ENCODE peak calls at places on chromosomes 7 and 10, in eight cellular contexts. X, A, U, P, S, E, Q and M are unnamed samples. For H3K4me1, the result is how much of the 10 kb centered on the place peaks cover.

GRCh38 chr7:47557986-47558670 is 23.8 kb downstream of the TNS3 start:
- DNase-seq in X (peak), A (no peak), U (no peak), P (no peak), S (no peak), E (no peak), Q (no peak), M (no peak)

GRCh38 chr7:19928247-19928646 is 154.8 kb upstream of the TMEM196 start:
- DNase-seq in X (no peak), A (no peak), U (no peak), P (no peak), S (no peak), E (no peak), Q (no peak), M (no peak)

GRCh38 chr10:68348265-68348741 is 15.6 kb upstream of the PBLD start:
- DNase-seq in X (peak), A (no peak), U (peak), P (peak), S (peak), E (no peak), Q (no peak), M (no peak)

GRCh38 chr10:116272497-116273221 is at the start of gene GFRA1:
- DNase-seq in X (peak), A (no peak), U (peak), P (no peak), S (no peak), E (peak), Q (peak), M (no peak)

GRCh38 chr7:11758627-11759111 is 73.3 kb downstream of the THSD7A start:
- DNase-seq in X (no peak), A (no peak), U (peak), P (no peak), S (no peak), E (no peak), Q (no peak), M (no peak)

GRCh38 chr7:27110977-27111752 is 8.7 kb upstream of the HOXA2 start:
- DNase-seq in X (no peak), A (no peak), U (peak), P (no peak), S (no peak), E (no peak), Q (peak), M (peak)

GRCh38 chr10:31490858-31491504 is 172.0 kb downstream of the ZEB1 start:
- DNase-seq in X (peak), A (no peak), U (peak), P (no peak), S (peak), E (peak), Q (no peak), M (no peak)

GRCh38 chr7:79420464-79420863 is 33.0 kb downstream of the MAGI2 start:
- DNase-seq in X (peak), A (no peak), U (peak), P (no peak), S (no peak), E (no peak), Q (no peak), M (no peak)

GRCh38 chr10:114356786-114357588 is 47.3 kb downstream of the AFAP1L2 start:
- DNase-seq in X (no peak), A (no peak), U (peak), P (no peak), S (no peak), E (no peak), Q (no peak), M (no peak)

GRCh38 chr10:87700031-87700796 is 40.5 kb downstream of the PAPSS2 start:
- DNase-seq in X (no peak), A (no peak), U (peak), P (no peak), S (no peak), E (no peak), Q (no peak), M (no peak)

GRCh38 chr7:16347461-16348192 is 73.7 kb downstream of the CRPPA start:
- DNase-seq in X (peak), A (no peak), U (no peak), P (no peak), S (no peak), E (no peak), Q (no peak), M (no peak)

GRCh38 chr7:27575647-27576046 is 87.0 kb downstream of the HIBADH start:
- DNase-seq in X (peak), A (no peak), U (no peak), P (no peak), S (no peak), E (no peak), Q (no peak), M (no peak)

GRCh38 chr7:70056363-70056762 is 458.1 kb downstream of the AUTS2 start:
- DNase-seq in X (no peak), A (no peak), U (no peak), P (no peak), S (no peak), E (no peak), Q (no peak), M (no peak)

GRCh38 chr7:131066635-131067034 is 261.0 kb upstream of the MKLN1 start:
- DNase-seq in X (no peak), A (no peak), U (peak), P (no peak), S (no peak), E (no peak), Q (no peak), M (no peak)

GRCh38 chr7:94289071-94289470 is 105.6 kb upstream of the COL1A2 start:
- DNase-seq in X (peak), A (peak), U (peak), P (peak), S (no peak), E (peak), Q (no peak), M (no peak)

GRCh38 chr7:26388256-26388655 is 96.6 kb downstream of the SNX10 start:
- DNase-seq in X (no peak), A (no peak), U (no peak), P (no peak), S (no peak), E (no peak), Q (no peak), M (no peak)

GRCh38 chr10:124072541-124072940 is 20.9 kb downstream of the CHST15 start:
- DNase-seq in X (no peak), A (no peak), U (no peak), P (no peak), S (no peak), E (no peak), Q (no peak), M (no peak)

GRCh38 chr10:35592421-35592820 is 12.7 kb upstream of the GJD4 start:
- DNase-seq in X (no peak), A (no peak), U (no peak), P (no peak), S (no peak), E (no peak), Q (no peak), M (no peak)

GRCh38 chr7:46153951-46154787 is 233.1 kb upstream of the IGFBP3 start:
- DNase-seq in X (peak), A (no peak), U (no peak), P (no peak), S (no peak), E (no peak), Q (no peak), M (no peak)

GRCh38 chr10:5433182-5433581 is 20.8 kb downstream of the NET1 start:
- DNase-seq in X (no peak), A (no peak), U (no peak), P (no peak), S (no peak), E (no peak), Q (no peak), M (no peak)

GRCh38 chr10:63798599-63799498 is 277.6 kb downstream of the REEP3 start:
- DNase-seq in X (peak), A (peak), U (peak), P (peak), S (no peak), E (no peak), Q (peak), M (peak)

GRCh38 chr10:112271982-112272381 is 11.2 kb upstream of the TECTB start:
- DNase-seq in X (no peak), A (no peak), U (peak), P (no peak), S (no peak), E (no peak), Q (no peak), M (no peak)

GRCh38 chr10:24670964-24671670 is 52.6 kb downstream of the ARHGAP21 start:
- DNase-seq in X (no peak), A (no peak), U (no peak), P (no peak), S (no peak), E (no peak), Q (no peak), M (no peak)

GRCh38 chr7:33661430-33662160 is 243.7 kb upstream of the BMPER start:
- DNase-seq in X (no peak), A (no peak), U (no peak), P (no peak), S (no peak), E (no peak), Q (no peak), M (no peak)

GRCh38 chr7:40761757-40762342 is 627.0 kb downstream of the SUGCT start:
- DNase-seq in X (no peak), A (no peak), U (no peak), P (no peak), S (no peak), E (no peak), Q (no peak), M (no peak)

GRCh38 chr10:125060038-125060437 is 100.3 kb downstream of the CTBP2 start:
- DNase-seq in X (no peak), A (no peak), U (peak), P (no peak), S (no peak), E (no peak), Q (no peak), M (no peak)

GRCh38 chr7:30222519-30223213 is 61.7 kb upstream of the ZNRF2 start:
- DNase-seq in X (no peak), A (no peak), U (no peak), P (no peak), S (no peak), E (no peak), Q (no peak), M (no peak)

GRCh38 chr10:22252801-22253577 is 35.2 kb upstream of the EBLN1 start:
- DNase-seq in X (peak), A (peak), U (peak), P (peak), S (peak), E (peak), Q (peak), M (peak)

GRCh38 chr7:82288769-82289535 is 154.6 kb downstream of the CACNA2D1 start:
- DNase-seq in X (no peak), A (no peak), U (no peak), P (no peak), S (no peak), E (no peak), Q (no peak), M (no peak)

GRCh38 chr7:1785839-1786238 is 115.8 kb downstream of the ELFN1 start:
- DNase-seq in X (no peak), A (no peak), U (no peak), P (no peak), S (no peak), E (no peak), Q (no peak), M (no peak)

GRCh38 chr10:14686356-14686755 is 88.3 kb downstream of the FAM107B start:
- DNase-seq in X (no peak), A (no peak), U (no peak), P (no peak), S (no peak), E (no peak), Q (no peak), M (no peak)

GRCh38 chr7:105707381-105707780 is 126.1 kb upstream of the EFCAB10 start:
- DNase-seq in X (no peak), A (no peak), U (no peak), P (no peak), S (no peak), E (no peak), Q (no peak), M (no peak)

GRCh38 chr10:80924063-80924952 is 386.6 kb downstream of the SH2D4B start:
- DNase-seq in X (peak), A (no peak), U (peak), P (peak), S (no peak), E (peak), Q (no peak), M (no peak)

GRCh38 chr10:68235111-68235510 is 3.2 kb upstream of the ATOH7 start:
- DNase-seq in X (no peak), A (no peak), U (no peak), P (no peak), S (no peak), E (no peak), Q (no peak), M (no peak)

GRCh38 chr7:12385364-12385786 is 18.3 kb downstream of the VWDE start:
- DNase-seq in X (no peak), A (no peak), U (no peak), P (no peak), S (no peak), E (no peak), Q (no peak), M (no peak)

GRCh38 chr10:105807930-105808587 is 1167.0 kb downstream of the SORCS3 start:
- DNase-seq in X (no peak), A (no peak), U (no peak), P (no peak), S (no peak), E (no peak), Q (no peak), M (no peak)

GRCh38 chr10:119872860-119873671 is 423 bp upstream of the MCMBP start:
- DNase-seq in X (peak), A (peak), U (peak), P (peak), S (peak), E (peak), Q (peak), M (peak)

GRCh38 chr10:12922117-12922900 is 79.2 kb downstream of the CCDC3 start:
- DNase-seq in X (no peak), A (no peak), U (no peak), P (no peak), S (no peak), E (no peak), Q (no peak), M (no peak)

GRCh38 chr10:55668326-55668922 is 692.6 kb downstream of the ZWINT start:
- DNase-seq in X (peak), A (no peak), U (no peak), P (no peak), S (no peak), E (no peak), Q (no peak), M (no peak)

DNA sequence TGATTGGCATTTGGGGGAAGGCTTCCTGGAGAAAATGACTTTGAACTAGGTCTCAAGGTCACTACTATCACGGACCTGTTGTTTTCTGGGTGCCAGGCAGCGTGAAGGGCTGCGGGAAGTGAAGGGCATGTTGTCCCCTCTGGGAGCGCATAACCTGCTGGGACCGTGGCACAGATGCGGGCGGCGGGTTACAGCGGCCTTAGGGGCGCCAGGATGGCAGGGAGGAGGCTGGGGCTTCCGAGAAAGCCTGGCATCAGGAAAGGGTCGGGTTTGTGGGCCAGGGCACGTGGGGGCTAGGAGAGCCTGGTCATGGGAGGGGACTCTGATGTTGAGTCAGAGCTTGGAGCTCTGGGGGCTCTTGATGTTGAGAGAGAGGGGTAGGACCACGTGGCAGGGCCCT is 6.1 kb downstream of the SLC4A2 start:
- DNase-seq in X (no peak), A (no peak), U (no peak), P (no peak), S (no peak), E (no peak), Q (no peak), M (no peak)
- H3K4me1 ChIP-seq in X (under half), A (under half), U (under half), P (under half), S (under half), E (under half), Q (under half), M (under half)

DNA sequence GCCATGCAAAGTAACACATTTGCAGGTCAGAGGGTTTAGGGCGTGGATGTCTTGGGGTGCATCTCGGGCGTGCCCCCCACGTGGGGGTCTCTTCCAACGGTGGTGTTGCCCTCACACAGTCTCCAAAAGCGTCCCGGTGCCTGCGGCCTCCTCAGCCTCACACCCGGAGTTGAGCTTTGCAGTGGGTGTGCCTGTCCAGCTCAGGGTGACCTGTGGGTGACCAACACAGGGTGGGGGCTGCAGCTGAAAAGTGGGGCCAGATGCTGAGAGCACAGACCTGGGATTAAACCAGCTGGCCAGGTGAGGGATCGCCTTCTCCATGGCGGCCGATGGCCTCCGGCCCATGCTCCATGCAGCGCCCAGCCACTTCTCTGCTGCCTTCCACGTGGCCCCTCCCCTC is 63.1 kb downstream of the PWWP2B start:
- DNase-seq in X (no peak), A (peak), U (no peak), P (no peak), S (no peak), E (no peak), Q (peak), M (no peak)
- H3K4me3 ChIP-seq in X (no peak), A (no peak), U (no peak), P (no peak), S (no peak), E (no peak), Q (no peak), M (no peak)

DNA sequence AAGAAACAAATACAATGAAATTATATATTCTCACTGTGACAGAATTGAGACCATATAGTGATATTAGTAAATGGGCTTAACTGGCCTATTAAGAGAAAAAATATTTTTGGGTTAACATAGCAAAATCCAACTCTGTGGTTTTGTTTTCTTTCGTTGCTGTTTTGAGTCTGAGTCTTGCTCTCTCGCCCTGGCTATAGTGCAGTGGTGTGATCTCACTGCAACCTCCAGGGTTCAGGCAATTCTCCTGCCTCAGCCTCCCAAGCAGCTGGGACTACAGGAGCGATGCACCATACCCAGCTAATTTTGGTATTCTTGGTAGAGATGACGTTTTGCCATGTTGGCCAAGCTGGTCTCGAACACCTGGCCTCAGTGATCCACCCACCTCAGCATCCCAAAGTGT is 15.3 kb downstream of the TRIM24 start:
- DNase-seq in X (no peak), A (no peak), U (no peak), P (no peak), S (no peak), E (no peak), Q (no peak), M (no peak)
- H3K4me1 ChIP-seq in X (under half), A (under half), U (under half), P (under half), S (under half), E (under half), Q (under half), M (under half)

GRCh38 chr7:25069900-25070443 is 55.1 kb downstream of the CYCS start:
- DNase-seq in X (peak), A (peak), U (peak), P (peak), S (peak), E (peak), Q (no peak), M (no peak)
- H3K4me3 ChIP-seq in X (no peak), A (peak), U (no peak), P (peak), S (no peak), E (no peak), Q (peak), M (peak)

GRCh38 chr7:101165958-101166602 is 711 bp upstream of the VGF start:
- DNase-seq in X (no peak), A (no peak), U (no peak), P (no peak), S (no peak), E (peak), Q (no peak), M (no peak)
- H3K4me1 ChIP-seq in X (under half), A (under half), U (under half), P (under half), S (half or more), E (under half), Q (under half), M (under half)

DNA sequence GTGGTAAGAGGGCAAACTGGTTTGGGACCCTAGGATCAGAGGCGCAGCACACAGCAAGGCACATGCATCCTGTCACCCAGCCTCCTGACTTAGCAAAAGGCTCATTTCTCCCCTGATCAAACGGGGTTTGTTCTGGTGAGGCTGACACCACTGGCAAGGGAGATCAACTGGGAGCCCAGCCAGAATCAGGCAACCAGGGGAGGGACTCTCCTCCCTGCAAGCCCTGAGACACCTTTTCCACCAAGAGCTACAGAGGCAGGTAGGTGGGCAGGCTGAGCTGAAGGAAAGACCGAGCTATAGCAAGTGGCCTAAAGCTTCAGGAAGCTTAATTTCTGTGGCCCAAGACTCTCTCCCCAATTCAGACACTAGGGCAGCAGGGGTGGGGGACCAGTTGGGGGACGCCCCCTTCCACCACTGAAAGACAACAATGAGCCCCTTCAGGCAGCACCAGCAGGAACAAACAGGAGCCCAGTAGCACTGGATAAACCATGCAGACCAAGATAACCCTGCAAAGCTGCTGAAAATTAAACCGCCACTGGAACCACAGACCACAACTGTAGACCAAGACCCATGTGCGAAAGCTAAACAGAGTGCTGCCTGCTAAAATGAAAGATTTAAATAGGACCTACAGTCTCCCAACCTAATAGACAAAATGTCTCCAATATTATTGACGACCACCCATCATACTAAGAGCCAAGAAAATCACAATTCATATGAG is 27.1 kb upstream of the SAR1A start:
- DNase-seq in X (no peak), A (no peak), U (no peak), P (no peak), S (peak), E (no peak), Q (no peak), M (no peak)
- H3K4me3 ChIP-seq in X (no peak), A (no peak), U (no peak), P (no peak), S (no peak), E (no peak), Q (no peak), M (no peak)

GRCh38 chr10:3756360-3756740 is 28.7 kb downstream of the KLF6 start:
- DNase-seq in X (no peak), A (no peak), U (no peak), P (no peak), S (no peak), E (no peak), Q (no peak), M (no peak)
- H3K4me1 ChIP-seq in X (under half), A (under half), U (under half), P (under half), S (half or more), E (under half), Q (under half), M (under half)